ENCODE peak calls at places on chromosomes 16 and 17, in seven cellular contexts. One of them, this sample, is unnamed.

GRCh38 chr16:82358601-82359221 is 188.7 kb upstream of the MPHOSPH6 start:
- DNase-seq in neural progenitor cell: no peak
- DNase-seq in RPMI8226: no peak
- DNase-seq in fibroblast of mammary gland: no peak
- DNase-seq in erythroblast: no peak
- DNase-seq in CD8-positive, alpha-beta memory T cell: no peak
- DNase-seq in GM12892: no peak
- DNase-seq in this sample: no peak

GRCh38 chr17:73292031-73292531 is 19.7 kb downstream of the CDC42EP4 start:
- DNase-seq in RPMI8226: no peak
- DNase-seq in neural progenitor cell: no peak
- DNase-seq in erythroblast: peak
- DNase-seq in CD8-positive, alpha-beta memory T cell: no peak
- DNase-seq in fibroblast of mammary gland: peak
- DNase-seq in GM12892: no peak
- DNase-seq in this sample: no peak

GRCh38 chr17:11330871-11331270 is 89.9 kb downstream of the SHISA6 start:
- DNase-seq in fibroblast of mammary gland: peak
- DNase-seq in CD8-positive, alpha-beta memory T cell: no peak
- DNase-seq in erythroblast: no peak
- DNase-seq in GM12892: no peak
- DNase-seq in neural progenitor cell: peak
- DNase-seq in RPMI8226: no peak
- DNase-seq in this sample: no peak

GRCh38 chr17:6240001-6240400 is 169.8 kb downstream of the WSCD1 start:
- DNase-seq in fibroblast of mammary gland: no peak
- DNase-seq in GM12892: no peak
- DNase-seq in neural progenitor cell: no peak
- DNase-seq in RPMI8226: no peak
- DNase-seq in erythroblast: no peak
- DNase-seq in CD8-positive, alpha-beta memory T cell: no peak
- DNase-seq in this sample: no peak

GRCh38 chr17:68993112-68993511 is 37.9 kb upstream of the ABCA8 start:
- DNase-seq in RPMI8226: no peak
- DNase-seq in neural progenitor cell: no peak
- DNase-seq in erythroblast: no peak
- DNase-seq in fibroblast of mammary gland: peak
- DNase-seq in CD8-positive, alpha-beta memory T cell: no peak
- DNase-seq in GM12892: no peak
- DNase-seq in this sample: no peak

GRCh38 chr16:89322381-89323119 is 105.0 kb downstream of the ZNF778 start:
- DNase-seq in fibroblast of mammary gland: peak
- DNase-seq in CD8-positive, alpha-beta memory T cell: no peak
- DNase-seq in erythroblast: no peak
- DNase-seq in neural progenitor cell: peak
- DNase-seq in GM12892: no peak
- DNase-seq in RPMI8226: no peak
- DNase-seq in this sample: no peak

GRCh38 chr16:85303354-85303883 is 191.1 kb upstream of the CIBAR2 start:
- DNase-seq in CD8-positive, alpha-beta memory T cell: peak
- DNase-seq in erythroblast: peak
- DNase-seq in RPMI8226: peak
- DNase-seq in fibroblast of mammary gland: no peak
- DNase-seq in GM12892: peak
- DNase-seq in neural progenitor cell: peak
- DNase-seq in this sample: peak

GRCh38 chr16:26667271-26667703 is 399.4 kb upstream of the C16orf82 start:
- DNase-seq in GM12892: no peak
- DNase-seq in fibroblast of mammary gland: no peak
- DNase-seq in neural progenitor cell: peak
- DNase-seq in CD8-positive, alpha-beta memory T cell: no peak
- DNase-seq in erythroblast: no peak
- DNase-seq in RPMI8226: no peak
- DNase-seq in this sample: no peak

GRCh38 chr16:83626676-83627075 is 181.1 kb upstream of the HSBP1 start:
- DNase-seq in CD8-positive, alpha-beta memory T cell: no peak
- DNase-seq in erythroblast: no peak
- DNase-seq in fibroblast of mammary gland: no peak
- DNase-seq in GM12892: no peak
- DNase-seq in neural progenitor cell: no peak
- DNase-seq in RPMI8226: no peak
- DNase-seq in this sample: no peak

GRCh38 chr16:57187508-57187854 is 1.4 kb downstream of the RSPRY1 start:
- DNase-seq in fibroblast of mammary gland: no peak
- DNase-seq in CD8-positive, alpha-beta memory T cell: peak
- DNase-seq in neural progenitor cell: no peak
- DNase-seq in RPMI8226: peak
- DNase-seq in GM12892: no peak
- DNase-seq in erythroblast: no peak
- DNase-seq in this sample: no peak

GRCh38 chr17:62572488-62573469 is 54.7 kb upstream of the MRC2 start:
- DNase-seq in neural progenitor cell: no peak
- DNase-seq in erythroblast: no peak
- DNase-seq in GM12892: no peak
- DNase-seq in RPMI8226: no peak
- DNase-seq in CD8-positive, alpha-beta memory T cell: no peak
- DNase-seq in fibroblast of mammary gland: peak
- DNase-seq in this sample: no peak

GRCh38 chr17:43456661-43457361 is 27.0 kb upstream of the DHX8 start:
- DNase-seq in neural progenitor cell: no peak
- DNase-seq in fibroblast of mammary gland: peak
- DNase-seq in RPMI8226: no peak
- DNase-seq in erythroblast: no peak
- DNase-seq in GM12892: no peak
- DNase-seq in CD8-positive, alpha-beta memory T cell: no peak
- DNase-seq in this sample: no peak

GRCh38 chr17:42114118-42114517 is 1.6 kb upstream of the DHX58 start:
- DNase-seq in erythroblast: no peak
- DNase-seq in RPMI8226: no peak
- DNase-seq in neural progenitor cell: no peak
- DNase-seq in CD8-positive, alpha-beta memory T cell: no peak
- DNase-seq in fibroblast of mammary gland: no peak
- DNase-seq in GM12892: no peak
- DNase-seq in this sample: no peak

GRCh38 chr17:4672726-4673125 is 31.2 kb downstream of the PELP1 start:
- DNase-seq in CD8-positive, alpha-beta memory T cell: no peak
- DNase-seq in fibroblast of mammary gland: no peak
- DNase-seq in RPMI8226: no peak
- DNase-seq in erythroblast: no peak
- DNase-seq in GM12892: no peak
- DNase-seq in neural progenitor cell: no peak
- DNase-seq in this sample: no peak

GRCh38 chr16:21260870-21261791 is 17.0 kb downstream of the CRYM start:
- DNase-seq in GM12892: no peak
- DNase-seq in fibroblast of mammary gland: peak
- DNase-seq in CD8-positive, alpha-beta memory T cell: no peak
- DNase-seq in RPMI8226: no peak
- DNase-seq in neural progenitor cell: no peak
- DNase-seq in erythroblast: peak
- DNase-seq in this sample: no peak

GRCh38 chr16:79599256-79599836 is 1.2 kb downstream of the MAF start:
- DNase-seq in GM12892: no peak
- DNase-seq in RPMI8226: no peak
- DNase-seq in neural progenitor cell: peak
- DNase-seq in erythroblast: no peak
- DNase-seq in fibroblast of mammary gland: no peak
- DNase-seq in CD8-positive, alpha-beta memory T cell: peak
- DNase-seq in this sample: no peak

GRCh38 chr17:6936370-6937028 is 59.4 kb upstream of the ALOX12 start:
- DNase-seq in fibroblast of mammary gland: peak
- DNase-seq in RPMI8226: no peak
- DNase-seq in erythroblast: no peak
- DNase-seq in GM12892: peak
- DNase-seq in neural progenitor cell: no peak
- DNase-seq in CD8-positive, alpha-beta memory T cell: peak
- DNase-seq in this sample: no peak

GRCh38 chr16:63410594-63410993 is 1374.4 kb upstream of the CDH8 start:
- DNase-seq in fibroblast of mammary gland: no peak
- DNase-seq in GM12892: no peak
- DNase-seq in CD8-positive, alpha-beta memory T cell: no peak
- DNase-seq in erythroblast: no peak
- DNase-seq in neural progenitor cell: no peak
- DNase-seq in RPMI8226: no peak
- DNase-seq in this sample: no peak

GRCh38 chr17:44137891-44138709 is 3.6 kb upstream of the HROB start:
- DNase-seq in fibroblast of mammary gland: peak
- DNase-seq in erythroblast: peak
- DNase-seq in GM12892: no peak
- DNase-seq in CD8-positive, alpha-beta memory T cell: no peak
- DNase-seq in RPMI8226: peak
- DNase-seq in neural progenitor cell: peak
- DNase-seq in this sample: peak

GRCh38 chr16:66516808-66517585 is 32.9 kb downstream of the TK2 start:
- DNase-seq in fibroblast of mammary gland: peak
- DNase-seq in CD8-positive, alpha-beta memory T cell: peak
- DNase-seq in GM12892: peak
- DNase-seq in erythroblast: peak
- DNase-seq in RPMI8226: peak
- DNase-seq in neural progenitor cell: peak
- DNase-seq in this sample: peak

GRCh38 chr17:65071861-65072260 is 15.3 kb upstream of the GNA13 start:
- DNase-seq in fibroblast of mammary gland: peak
- DNase-seq in erythroblast: no peak
- DNase-seq in neural progenitor cell: no peak
- DNase-seq in RPMI8226: no peak
- DNase-seq in CD8-positive, alpha-beta memory T cell: no peak
- DNase-seq in GM12892: no peak
- DNase-seq in this sample: no peak

GRCh38 chr16:72112906-72113615 is 19.4 kb downstream of the DHX38 start:
- DNase-seq in neural progenitor cell: no peak
- DNase-seq in RPMI8226: no peak
- DNase-seq in CD8-positive, alpha-beta memory T cell: no peak
- DNase-seq in GM12892: no peak
- DNase-seq in erythroblast: no peak
- DNase-seq in fibroblast of mammary gland: no peak
- DNase-seq in this sample: no peak

GRCh38 chr17:68572138-68572842 is 28.9 kb downstream of the FAM20A start:
- DNase-seq in RPMI8226: peak
- DNase-seq in erythroblast: no peak
- DNase-seq in fibroblast of mammary gland: peak
- DNase-seq in neural progenitor cell: no peak
- DNase-seq in GM12892: no peak
- DNase-seq in CD8-positive, alpha-beta memory T cell: no peak
- DNase-seq in this sample: no peak

This sample was measured in T-helper 22 cell.